ENCODE peak calls at places on chromosomes 7 and 10, in seven cellular contexts. R is brain microvascular endothelial cell, B is fibroblast of lung, K is sigmoid colon, D is Peyer's patch, Y is neural progenitor cell, Z is endothelial cell of umbilical vein. V is an unnamed sample.

GRCh38 chr10:50604049-50604640 is 19.6 kb downstream of the SGMS1 start:
- DNase-seq in K (no peak), D (no peak), B (peak; percentile 31), Y (no peak), Z (no peak), R (no peak), V (no peak)

GRCh38 chr10:79022565-79023488 is 45.9 kb upstream of the ZMIZ1 start:
- DNase-seq in B (peak; percentile 67), Y (peak; percentile 50), R (no peak), Z (peak; percentile 63), D (no peak), K (peak; percentile 78), V (no peak)

GRCh38 chr10:125114761-125115391 is 45.5 kb downstream of the CTBP2 start:
- DNase-seq in K (no peak), D (peak; percentile 15), R (peak; percentile 39), B (peak; percentile 50), Z (no peak), Y (no peak), V (no peak)

GRCh38 chr7:93926800-93927199 is 5.3 kb downstream of the GNG11 start:
- DNase-seq in K (no peak), R (no peak), B (no peak), D (no peak), Y (no peak), Z (peak; percentile 1), V (no peak)

GRCh38 chr7:148662646-148663045 is 36.1 kb upstream of the CUL1 start:
- DNase-seq in Y (no peak), K (no peak), Z (no peak), R (peak; percentile 7), D (no peak), B (no peak), V (no peak)

GRCh38 chr7:122965306-122965705 is 30.2 kb downstream of the TAS2R16 start:
- DNase-seq in D (no peak), B (no peak), K (no peak), R (no peak), Y (no peak), Z (no peak), V (no peak)

GRCh38 chr7:112286294-112287086 is 80.0 kb downstream of the ZNF277 start:
- DNase-seq in B (no peak), Z (peak; percentile 26), D (no peak), Y (no peak), R (no peak), K (no peak), V (no peak)

GRCh38 chr7:95737828-95738505 is 34.4 kb upstream of the DYNC1I1 start:
- DNase-seq in Z (no peak), D (no peak), B (no peak), R (no peak), K (no peak), Y (no peak), V (no peak)

GRCh38 chr7:95960706-95961244 is 188.4 kb downstream of the DYNC1I1 start:
- DNase-seq in K (no peak), B (no peak), R (no peak), Y (no peak), D (no peak), Z (no peak), V (no peak)

GRCh38 chr7:25805027-25805687 is 346.8 kb upstream of the NFE2L3 start:
- DNase-seq in K (no peak), B (peak; percentile 44), Y (no peak), D (no peak), R (peak; percentile 60), Z (no peak), V (peak; percentile 48)

GRCh38 chr10:95288273-95288672 is 2.5 kb downstream of the PDLIM1 start:
- DNase-seq in D (no peak), B (no peak), R (no peak), K (no peak), Z (no peak), Y (no peak), V (no peak)
- H3K4me3 ChIP-seq in D (peak overlapping the region; percentile 83), B (no peak overlapping the region), R (no peak overlapping the region), K (no peak overlapping the region), Z (no peak overlapping the region), Y (no peak overlapping the region), V (peak overlapping the region; percentile 4)

GRCh38 chr7:79806161-79806734 is 328.4 kb upstream of the GNAI1 start:
- DNase-seq in K (no peak), B (peak; percentile 3), Z (peak; percentile 17), Y (peak; percentile 6), R (peak; percentile 22), D (no peak), V (peak; percentile 19)
- TF ChIP-seq CTCF in K (no peak), B (peak; percentile 61), Z (no peak), Y (peak; percentile 43), R (peak; percentile 66), D (no peak), V (peak; percentile 24)

GRCh38 chr7:75977741-75978140 is 16.7 kb downstream of the TMEM120A start:
- DNase-seq in D (no peak), Z (no peak), Y (no peak), K (peak; percentile 88), B (no peak), R (no peak), V (no peak)

GRCh38 chr7:75980126-75980864 is 14.1 kb downstream of the TMEM120A start:
- DNase-seq in Z (no peak), D (peak; percentile 94), R (no peak), B (no peak), Y (no peak), K (no peak), V (no peak)

GRCh38 chr7:75980865-75981449 is 13.4 kb downstream of the TMEM120A start:
- DNase-seq in Z (no peak), Y (no peak), K (no peak), B (no peak), R (no peak), D (no peak), V (no peak)

GRCh38 chr7:75981450-75982305 is 12.7 kb downstream of the TMEM120A start:
- DNase-seq in Z (no peak), K (peak; percentile 67), Y (no peak), R (no peak), B (no peak), D (no peak), V (no peak)

DNA sequence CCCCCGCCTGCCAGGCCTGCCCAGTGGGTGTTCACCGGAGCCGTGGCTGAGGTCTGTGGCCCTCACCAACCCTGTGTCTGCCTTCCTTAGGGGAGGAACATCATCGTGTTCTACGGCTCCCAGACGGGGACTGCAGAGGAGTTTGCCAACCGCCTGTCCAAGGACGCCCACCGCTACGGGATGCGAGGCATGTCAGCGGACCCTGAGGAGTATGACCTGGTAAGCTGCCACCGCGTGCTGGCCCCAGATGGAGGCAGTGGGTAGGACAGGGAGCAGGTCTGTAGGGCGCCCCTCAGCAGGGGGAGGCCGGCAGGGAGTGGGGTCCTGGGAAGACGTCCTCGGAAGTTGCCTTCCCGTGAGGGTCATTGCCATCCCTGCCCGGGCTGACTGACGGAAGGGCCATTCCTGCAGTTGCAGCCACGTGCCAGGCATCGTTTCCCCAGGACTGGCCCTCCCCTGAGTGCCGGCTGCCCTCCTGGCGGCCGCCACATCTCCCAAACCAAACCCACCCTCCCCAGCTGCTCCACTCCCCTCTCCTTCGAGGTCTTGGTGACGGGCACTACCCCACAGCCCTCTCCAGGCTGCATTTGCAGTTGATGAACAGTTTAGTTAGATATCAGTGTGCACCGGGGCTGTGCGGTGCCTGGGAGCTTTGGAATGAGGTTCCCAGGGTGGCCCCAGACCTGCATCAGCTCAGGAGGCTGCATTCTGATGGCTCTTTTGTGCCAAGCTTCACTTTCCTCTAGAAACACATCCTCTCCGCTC is 14.9 kb downstream of the TMEM120A start:
- DNase-seq in Z (no peak), R (no peak), K (no peak), B (no peak), D (no peak), Y (no peak), V (no peak)
- H3K36me3 ChIP-seq in Z (peaks cover 29% of the 10 kb centered on the region), R (peaks cover 26% of the 10 kb centered on the region), K (peaks cover 22% of the 10 kb centered on the region), B (peaks cover 27% of the 10 kb centered on the region), D (no peaks in the 10 kb centered on the region), Y (no peaks in the 10 kb centered on the region), V (peaks cover 22% of the 10 kb centered on the region)

GRCh38 chr7:18515067-18515466 is 19.5 kb downstream of the HDAC9 start:
- DNase-seq in Y (no peak), D (no peak), Z (no peak), K (no peak), B (peak; percentile 74), R (no peak), V (peak; percentile 75)
- H3K4me3 ChIP-seq in Y (no peak overlapping the region), D (no peak overlapping the region), Z (no peak overlapping the region), K (no peak overlapping the region), B (no peak overlapping the region), R (no peak overlapping the region), V (no peak overlapping the region)

DNA sequence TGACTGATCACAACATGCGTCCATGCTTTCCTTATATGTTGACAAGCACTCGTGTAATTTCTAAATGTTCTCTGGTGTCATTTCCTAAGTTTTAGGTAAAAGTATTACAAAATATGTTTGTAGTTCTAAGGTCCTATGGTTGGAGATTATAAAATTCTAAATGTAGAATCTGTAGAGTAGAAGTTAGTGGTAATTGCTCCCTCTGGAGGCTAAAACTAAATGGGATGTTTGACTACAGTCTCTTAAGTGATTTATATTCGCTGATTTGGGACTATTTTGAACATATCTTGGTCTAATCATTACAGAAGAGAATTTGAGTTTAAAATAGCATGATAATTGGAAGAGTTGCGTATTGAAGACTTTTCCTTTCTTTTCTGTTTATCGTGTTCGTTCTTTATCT is 74.1 kb downstream of the ZMYND11 start:
- DNase-seq in Z (peak; percentile 40), R (peak; percentile 6), Y (no peak), D (no peak), K (no peak), B (peak; percentile 9), V (peak; percentile 15)
- TF ChIP-seq CTCF in Z (peak; percentile 7), R (peak; percentile 34), Y (peak; percentile 22), D (no peak), K (no peak), B (peak; percentile 46), V (no peak)

GRCh38 chr10:71820966-71821365 is 30.1 kb downstream of the PSAP start:
- DNase-seq in R (no peak), Y (no peak), Z (no peak), B (no peak), D (no peak), K (no peak), V (no peak)

GRCh38 chr10:71819985-71820384 is 31.1 kb downstream of the PSAP start:
- DNase-seq in D (no peak), Z (no peak), Y (no peak), R (no peak), B (no peak), K (no peak), V (no peak)

GRCh38 chr10:71818674-71819260 is 32.3 kb downstream of the PSAP start:
- DNase-seq in R (no peak), K (no peak), Y (no peak), Z (no peak), B (no peak), D (no peak), V (no peak)

GRCh38 chr10:71817831-71818268 is 33.2 kb downstream of the PSAP start:
- DNase-seq in R (no peak), K (peak; percentile 87), B (no peak), D (no peak), Y (no peak), Z (no peak), V (no peak)

GRCh38 chr10:71819479-71819878 is 31.6 kb downstream of the PSAP start:
- DNase-seq in B (no peak), D (no peak), Z (no peak), R (no peak), K (no peak), Y (no peak), V (no peak)
- H3K36me3 ChIP-seq in B (peaks cover 46% of the 10 kb centered on the region), D (no peaks in the 10 kb centered on the region), Z (peaks cover 68% of the 10 kb centered on the region), R (peaks cover 86% of the 10 kb centered on the region), K (peaks cover 76% of the 10 kb centered on the region), Y (no peaks in the 10 kb centered on the region), V (peaks cover 59% of the 10 kb centered on the region)